ENCODE peak calls at places on chromosomes 1 and 21, in seven cellular contexts. One of them, this sample, is unnamed.

GRCh38 chr1:170929835-170930554 is 5.3 kb upstream of the MROH9 start:
- DNase-seq in Calu3: peak; percentile 38
- DNase-seq in lower leg skin: no peak
- DNase-seq in NCI-H1092 treated with DMSO at 0.1 percent for 48 hours: peak; percentile 56
- DNase-seq in hepatocyte: peak; percentile 63
- DNase-seq in GM23248: peak; percentile 82
- DNase-seq in astrocyte of the spinal cord: peak; percentile 66
- DNase-seq in this sample: no peak

GRCh38 chr21:32476661-32477423 is 64.3 kb downstream of the EVA1C start:
- DNase-seq in Calu3: no peak
- DNase-seq in lower leg skin: peak; percentile 70
- DNase-seq in NCI-H1092 treated with DMSO at 0.1 percent for 48 hours: no peak
- DNase-seq in hepatocyte: no peak
- DNase-seq in GM23248: no peak
- DNase-seq in astrocyte of the spinal cord: no peak
- DNase-seq in this sample: no peak

GRCh38 chr21:14306143-14306907 is 76.6 kb downstream of the HSPA13 start:
- DNase-seq in Calu3: no peak
- DNase-seq in lower leg skin: no peak
- DNase-seq in NCI-H1092 treated with DMSO at 0.1 percent for 48 hours: no peak
- DNase-seq in hepatocyte: no peak
- DNase-seq in GM23248: peak; percentile 34
- DNase-seq in astrocyte of the spinal cord: no peak
- DNase-seq in this sample: no peak

GRCh38 chr1:51063121-51063520 is 38.9 kb upstream of the C1orf185 start:
- DNase-seq in Calu3: peak; percentile 36
- DNase-seq in lower leg skin: no peak
- DNase-seq in NCI-H1092 treated with DMSO at 0.1 percent for 48 hours: no peak
- DNase-seq in hepatocyte: peak; percentile 11
- DNase-seq in GM23248: peak; percentile 89
- DNase-seq in astrocyte of the spinal cord: peak; percentile 94
- DNase-seq in this sample: no peak

GRCh38 chr1:7434566-7434965 is 336.5 kb upstream of the VAMP3 start:
- DNase-seq in Calu3: no peak
- DNase-seq in lower leg skin: no peak
- DNase-seq in NCI-H1092 treated with DMSO at 0.1 percent for 48 hours: no peak
- DNase-seq in hepatocyte: no peak
- DNase-seq in GM23248: no peak
- DNase-seq in astrocyte of the spinal cord: no peak
- DNase-seq in this sample: no peak

GRCh38 chr21:44440241-44441040 is 14.9 kb upstream of the LRRC3 start:
- DNase-seq in Calu3: no peak
- DNase-seq in lower leg skin: peak; percentile 79
- DNase-seq in NCI-H1092 treated with DMSO at 0.1 percent for 48 hours: no peak
- DNase-seq in hepatocyte: no peak
- DNase-seq in GM23248: no peak
- DNase-seq in astrocyte of the spinal cord: no peak
- DNase-seq in this sample: no peak

GRCh38 chr21:44437696-44438431 is 17.4 kb upstream of the LRRC3 start:
- DNase-seq in Calu3: no peak
- DNase-seq in lower leg skin: peak; percentile 77
- DNase-seq in NCI-H1092 treated with DMSO at 0.1 percent for 48 hours: no peak
- DNase-seq in hepatocyte: no peak
- DNase-seq in GM23248: no peak
- DNase-seq in astrocyte of the spinal cord: no peak
- DNase-seq in this sample: no peak

GRCh38 chr1:47424336-47424982 is 8.4 kb downstream of the FOXE3 start:
- DNase-seq in Calu3: peak; percentile 56
- DNase-seq in lower leg skin: no peak
- DNase-seq in NCI-H1092 treated with DMSO at 0.1 percent for 48 hours: peak; percentile 24
- DNase-seq in hepatocyte: peak; percentile 66
- DNase-seq in GM23248: peak; percentile 81
- DNase-seq in astrocyte of the spinal cord: peak; percentile 46
- DNase-seq in this sample: no peak

GRCh38 chr1:180185971-180186645 is 31.4 kb downstream of the QSOX1 start:
- DNase-seq in Calu3: no peak
- DNase-seq in lower leg skin: no peak
- DNase-seq in NCI-H1092 treated with DMSO at 0.1 percent for 48 hours: no peak
- DNase-seq in hepatocyte: no peak
- DNase-seq in GM23248: no peak
- DNase-seq in astrocyte of the spinal cord: no peak
- DNase-seq in this sample: no peak

GRCh38 chr1:60367522-60367921 is 294.0 kb upstream of the C1orf87 start:
- DNase-seq in Calu3: no peak
- DNase-seq in lower leg skin: peak; percentile 82
- DNase-seq in NCI-H1092 treated with DMSO at 0.1 percent for 48 hours: peak; percentile 13
- DNase-seq in hepatocyte: no peak
- DNase-seq in GM23248: no peak
- DNase-seq in astrocyte of the spinal cord: no peak
- DNase-seq in this sample: no peak

GRCh38 chr1:75614455-75615379 is 3.8 kb upstream of the SLC44A5 start:
- DNase-seq in Calu3: peak; percentile 74
- DNase-seq in lower leg skin: peak; percentile 86
- DNase-seq in NCI-H1092 treated with DMSO at 0.1 percent for 48 hours: peak; percentile 60
- DNase-seq in hepatocyte: peak; percentile 77
- DNase-seq in GM23248: peak; percentile 50
- DNase-seq in astrocyte of the spinal cord: peak; percentile 31
- DNase-seq in this sample: no peak

GRCh38 chr21:37734846-37735245 is 181.4 kb downstream of the KCNJ6 start:
- DNase-seq in Calu3: no peak
- DNase-seq in lower leg skin: no peak
- DNase-seq in NCI-H1092 treated with DMSO at 0.1 percent for 48 hours: no peak
- DNase-seq in hepatocyte: no peak
- DNase-seq in GM23248: no peak
- DNase-seq in astrocyte of the spinal cord: no peak
- DNase-seq in this sample: no peak

GRCh38 chr1:181452746-181453145 is 30.6 kb upstream of the CACNA1E start:
- DNase-seq in Calu3: no peak
- DNase-seq in lower leg skin: no peak
- DNase-seq in NCI-H1092 treated with DMSO at 0.1 percent for 48 hours: no peak
- DNase-seq in hepatocyte: no peak
- DNase-seq in GM23248: no peak
- DNase-seq in astrocyte of the spinal cord: no peak
- DNase-seq in this sample: no peak

GRCh38 chr1:22118291-22118992 is 24.5 kb downstream of the WNT4 start:
- DNase-seq in Calu3: no peak
- DNase-seq in lower leg skin: no peak
- DNase-seq in NCI-H1092 treated with DMSO at 0.1 percent for 48 hours: no peak
- DNase-seq in hepatocyte: no peak
- DNase-seq in GM23248: no peak
- DNase-seq in astrocyte of the spinal cord: no peak
- DNase-seq in this sample: no peak

GRCh38 chr1:173477286-173478098 is at the start of gene PRDX6:
- DNase-seq in Calu3: peak; percentile 59
- DNase-seq in lower leg skin: peak; percentile 97
- DNase-seq in NCI-H1092 treated with DMSO at 0.1 percent for 48 hours: peak; percentile 89
- DNase-seq in hepatocyte: peak; percentile 71
- DNase-seq in GM23248: peak; percentile 95
- DNase-seq in astrocyte of the spinal cord: peak; percentile 80
- DNase-seq in this sample: peak; percentile 60

GRCh38 chr1:9877962-9878361 is 32.1 kb downstream of the CTNNBIP1 start:
- DNase-seq in Calu3: peak; percentile 76
- DNase-seq in lower leg skin: no peak
- DNase-seq in NCI-H1092 treated with DMSO at 0.1 percent for 48 hours: no peak
- DNase-seq in hepatocyte: peak; percentile 13
- DNase-seq in GM23248: no peak
- DNase-seq in astrocyte of the spinal cord: no peak
- DNase-seq in this sample: no peak

GRCh38 chr1:190754769-190755168 is 277.1 kb upstream of the BRINP3 start:
- DNase-seq in Calu3: no peak
- DNase-seq in lower leg skin: no peak
- DNase-seq in NCI-H1092 treated with DMSO at 0.1 percent for 48 hours: no peak
- DNase-seq in hepatocyte: peak; percentile 21
- DNase-seq in GM23248: peak; percentile 0
- DNase-seq in astrocyte of the spinal cord: peak; percentile 48
- DNase-seq in this sample: no peak

GRCh38 chr1:1116701-1117468 is 996 bp upstream of the C1orf159 start:
- DNase-seq in Calu3: no peak
- DNase-seq in lower leg skin: no peak
- DNase-seq in NCI-H1092 treated with DMSO at 0.1 percent for 48 hours: no peak
- DNase-seq in hepatocyte: no peak
- DNase-seq in GM23248: peak; percentile 65
- DNase-seq in astrocyte of the spinal cord: no peak
- DNase-seq in this sample: no peak

GRCh38 chr1:223761416-223761815 is 49.1 kb downstream of the CAPN2 start:
- DNase-seq in Calu3: no peak
- DNase-seq in lower leg skin: peak; percentile 15
- DNase-seq in NCI-H1092 treated with DMSO at 0.1 percent for 48 hours: no peak
- DNase-seq in hepatocyte: no peak
- DNase-seq in GM23248: no peak
- DNase-seq in astrocyte of the spinal cord: no peak
- DNase-seq in this sample: no peak